ENCODE peak calls at places on chromosomes 5 and 9, in eight cellular contexts. O is GM12865; X is neural progenitor cell; F is stomach; L is lower leg skin; V is CD4-positive, alpha-beta memory T cell; A is adrenal gland; E is breast epithelium. T is an unnamed sample.

GRCh38 chr5:144144956-144145751 is 25.3 kb downstream of the YIPF5 start:
- DNase-seq in L (no peak), F (no peak), A (no peak), V (no peak), X (no peak), O (no peak), E (no peak), T (peak; percentile 20)

GRCh38 chr9:77882294-77882693 is 149.3 kb downstream of the GNAQ start:
- DNase-seq in F (no peak), X (no peak), L (no peak), V (no peak), A (no peak), O (no peak), E (no peak), T (no peak)

GRCh38 chr9:133116346-133117231 is 4.5 kb downstream of the RALGDS start:
- DNase-seq in V (no peak), F (no peak), E (no peak), L (no peak), A (peak; percentile 15), X (no peak), O (no peak), T (no peak)

GRCh38 chr9:18935521-18935920 is 97.5 kb downstream of the SAXO1 start:
- DNase-seq in F (no peak), V (no peak), X (peak; percentile 23), O (no peak), L (no peak), E (no peak), A (no peak), T (peak; percentile 23)

GRCh38 chr9:4640027-4640426 is 22.1 kb upstream of the PLPP6 start:
- DNase-seq in X (peak; percentile 48), O (peak; percentile 23), F (peak; percentile 31), V (peak; percentile 53), E (no peak), L (no peak), A (no peak), T (peak; percentile 68)

GRCh38 chr5:179405426-179406030 is 60.3 kb upstream of the ADAMTS2 start:
- DNase-seq in A (no peak), F (no peak), X (no peak), L (no peak), V (no peak), O (no peak), E (no peak), T (no peak)

GRCh38 chr9:6417186-6417585 is 4.2 kb downstream of the UHRF2 start:
- DNase-seq in E (no peak), V (no peak), F (no peak), A (no peak), L (no peak), X (no peak), O (peak; percentile 52), T (no peak)

GRCh38 chr9:78406146-78406545 is 109.2 kb downstream of the PSAT1 start:
- DNase-seq in E (no peak), X (no peak), A (no peak), F (no peak), V (no peak), L (no peak), O (no peak), T (no peak)

GRCh38 chr5:128236334-128236733 is 152.8 kb downstream of the SLC12A2 start:
- DNase-seq in A (no peak), V (no peak), F (no peak), O (no peak), L (no peak), E (no peak), X (no peak), T (no peak)

GRCh38 chr9:135419106-135419505 is 60.5 kb upstream of the PPP1R26 start:
- DNase-seq in E (no peak), L (no peak), V (no peak), A (no peak), O (no peak), F (no peak), X (no peak), T (no peak)

GRCh38 chr9:109349431-109349846 is 28.6 kb upstream of the EPB41L4B start:
- DNase-seq in V (no peak), A (peak; percentile 73), F (no peak), L (no peak), O (no peak), X (no peak), E (no peak), T (peak; percentile 92)

GRCh38 chr5:109387408-109387974 is 22.3 kb downstream of the PJA2 start:
- DNase-seq in A (no peak), F (no peak), X (no peak), O (no peak), L (no peak), V (no peak), E (no peak), T (no peak)

GRCh38 chr9:28853487-28853886 is 1280.2 kb upstream of the C9orf72 start:
- DNase-seq in F (no peak), L (no peak), O (no peak), X (peak; percentile 7), V (no peak), A (no peak), E (no peak), T (no peak)

GRCh38 chr5:139914218-139914807 is 118.7 kb downstream of the PSD2 start:
- DNase-seq in X (no peak), L (no peak), F (no peak), E (no peak), V (no peak), O (no peak), A (no peak), T (no peak)

GRCh38 chr9:33265211-33265885 is 499 bp downstream of the CHMP5 start:
- DNase-seq in V (no peak), A (peak; percentile 23), F (no peak), O (no peak), X (no peak), E (no peak), L (no peak), T (peak; percentile 25)

GRCh38 chr9:127545196-127546124 is 66.6 kb upstream of the STXBP1 start:
- DNase-seq in E (peak; percentile 92), A (peak; percentile 58), F (peak; percentile 82), V (no peak), X (peak; percentile 42), L (no peak), O (no peak), T (peak; percentile 57)

GRCh38 chr9:90999425-91000397 is 198.1 kb downstream of the SYK start:
- DNase-seq in O (no peak), A (no peak), V (no peak), F (no peak), X (no peak), E (peak; percentile 31), L (no peak), T (no peak)

GRCh38 chr5:75588666-75589065 is 22.6 kb upstream of the ANKDD1B start:
- DNase-seq in E (no peak), X (peak; percentile 76), A (no peak), F (no peak), O (no peak), V (no peak), L (no peak), T (peak; percentile 22)

GRCh38 chr5:61332369-61332745 is 299 bp downstream of the ZSWIM6 start:
- DNase-seq in X (peak; percentile 79), F (peak; percentile 41), L (no peak), E (no peak), O (peak; percentile 48), A (peak; percentile 48), V (peak; percentile 59), T (peak; percentile 48)

GRCh38 chr5:93899026-93899600 is 157.7 kb upstream of the POU5F2 start:
- DNase-seq in V (no peak), X (peak; percentile 12), F (no peak), O (peak; percentile 18), A (no peak), L (no peak), E (no peak), T (peak; percentile 13)

GRCh38 chr9:35905912-35906679 is at the start of gene HRCT1:
- DNase-seq in L (peak; percentile 87), E (peak; percentile 96), X (no peak), O (no peak), V (no peak), F (peak; percentile 96), A (peak; percentile 84), T (peak; percentile 97)

GRCh38 chr9:104743377-104743985 is 4.0 kb upstream of the NIPSNAP3A start:
- DNase-seq in V (peak; percentile 70), E (no peak), F (no peak), L (no peak), X (peak; percentile 54), A (no peak), O (peak; percentile 77), T (peak; percentile 86)

GRCh38 chr5:133996683-133997252 is 8.0 kb downstream of the VDAC1 start:
- DNase-seq in X (peak; percentile 52), L (no peak), E (no peak), V (no peak), F (no peak), A (no peak), O (no peak), T (no peak)
- H3K4me3 ChIP-seq in X (no peak overlapping the region), L (no peak overlapping the region), E (no peak overlapping the region), V (no peak overlapping the region), F (no peak overlapping the region), A (no peak overlapping the region), O (no peak overlapping the region), T (no peak overlapping the region)

GRCh38 chr5:82307431-82307830 is 29.3 kb upstream of the RPS23 start:
- DNase-seq in X (no peak), E (no peak), F (no peak), A (no peak), L (no peak), O (no peak), V (no peak), T (peak; percentile 28)
- H3K4me3 ChIP-seq in X (no peak overlapping the region), E (no peak overlapping the region), F (no peak overlapping the region), A (no peak overlapping the region), L (no peak overlapping the region), O (no peak overlapping the region), V (no peak overlapping the region), T (no peak overlapping the region)

DNA sequence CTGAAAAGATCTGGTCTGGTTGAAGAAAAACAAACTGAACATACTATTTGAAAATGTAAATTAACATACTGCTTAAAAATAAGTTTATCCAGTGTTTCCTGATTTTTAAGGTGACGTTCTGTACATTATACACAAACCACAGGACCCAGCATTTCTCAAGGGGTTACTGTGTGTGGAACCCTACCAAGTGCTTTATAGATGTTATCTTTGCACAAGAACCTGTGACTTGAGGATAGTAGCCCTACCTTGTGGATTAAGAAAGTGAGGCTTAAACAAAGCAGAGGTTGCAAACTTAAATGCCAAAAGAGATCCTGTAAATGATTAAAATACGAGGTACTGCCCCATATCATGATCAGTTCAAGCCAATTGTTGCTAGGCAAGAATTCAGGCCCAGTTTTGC is 4.7 kb downstream of the KLF9 start:
- DNase-seq in X (no peak), O (no peak), A (no peak), F (no peak), E (no peak), V (no peak), L (no peak), T (no peak)
- H3K4me3 ChIP-seq in X (no peak overlapping the region), O (no peak overlapping the region), A (no peak overlapping the region), F (peak overlapping the region; percentile 98), E (peak overlapping the region; percentile 98), V (no peak overlapping the region), L (peak overlapping the region; percentile 99), T (peak overlapping the region; percentile 70)

DNA sequence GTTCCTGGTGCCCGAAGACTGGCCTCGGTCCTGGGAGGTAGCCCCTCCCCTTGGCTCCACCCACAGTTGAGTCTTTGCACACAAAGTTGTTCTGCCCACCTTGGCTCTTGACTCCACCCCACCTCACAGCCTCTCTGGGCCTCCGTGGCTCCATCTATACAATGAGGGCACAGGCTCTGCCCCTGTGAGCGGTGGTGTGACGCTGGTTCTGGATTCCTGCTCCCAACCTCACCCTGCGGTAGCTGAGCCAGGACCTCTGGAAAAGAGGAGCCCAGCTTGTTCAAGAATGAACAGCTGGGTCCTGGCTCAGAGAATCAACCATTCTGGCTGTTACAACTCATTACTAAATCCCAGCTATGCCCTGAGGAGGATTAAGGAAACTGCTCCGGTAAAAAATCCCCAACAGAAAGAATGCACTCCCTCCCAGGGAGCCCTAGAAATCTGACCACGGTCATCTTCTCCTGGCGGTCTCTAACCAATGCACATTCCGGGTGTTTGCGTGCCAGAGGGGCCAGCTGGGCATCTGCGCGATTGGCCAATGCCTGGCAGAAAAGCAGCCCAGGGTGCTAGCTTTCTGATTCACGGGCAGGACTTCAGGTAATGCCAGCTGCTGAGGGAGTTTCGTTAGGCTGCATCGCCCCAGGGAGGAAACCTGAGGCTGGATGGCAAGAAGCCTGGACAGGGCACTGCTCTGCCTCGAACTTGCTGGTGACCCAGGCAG is 9.9 kb upstream of the GRHPR start:
- DNase-seq in F (no peak), O (peak; percentile 71), V (no peak), X (peak; percentile 58), L (no peak), A (no peak), E (peak; percentile 69), T (peak; percentile 26)
- H3K4me3 ChIP-seq in F (no peak overlapping the region), O (peak overlapping the region; percentile 58), V (no peak overlapping the region), X (no peak overlapping the region), L (no peak overlapping the region), A (no peak overlapping the region), E (no peak overlapping the region), T (no peak overlapping the region)

T was measured in choroid plexus epithelial cell.